ENCODE peak calls at places on chromosomes 6 and 20, in five cellular contexts. One of them, this sample, is unnamed.

GRCh38 chr6:46098678-46099077 is 31.1 kb upstream of the ENPP4 start:
- DNase-seq in RWPE1: no peak
- DNase-seq in HCT116: peak
- DNase-seq in H9: no peak
- DNase-seq in T-helper 22 cell: no peak
- DNase-seq in this sample: peak

GRCh38 chr6:37131104-37131959 is 38.6 kb upstream of the PIM1 start:
- DNase-seq in RWPE1: no peak
- DNase-seq in HCT116: no peak
- DNase-seq in H9: no peak
- DNase-seq in T-helper 22 cell: no peak
- DNase-seq in this sample: no peak

GRCh38 chr6:170011233-170012142 is 260.1 kb downstream of the ERMARD start:
- DNase-seq in RWPE1: no peak
- DNase-seq in HCT116: no peak
- DNase-seq in H9: peak
- DNase-seq in T-helper 22 cell: no peak
- DNase-seq in this sample: no peak

GRCh38 chr20:52105045-52105572 is 86.5 kb downstream of the ZFP64 start:
- DNase-seq in RWPE1: peak
- DNase-seq in HCT116: no peak
- DNase-seq in H9: peak
- DNase-seq in T-helper 22 cell: no peak
- DNase-seq in this sample: no peak

GRCh38 chr6:14550817-14551216 is 433.2 kb downstream of the CD83 start:
- DNase-seq in RWPE1: no peak
- DNase-seq in HCT116: no peak
- DNase-seq in H9: no peak
- DNase-seq in T-helper 22 cell: no peak
- DNase-seq in this sample: no peak

GRCh38 chr6:4088684-4089083 is 9.7 kb upstream of the FAM217A start:
- DNase-seq in RWPE1: no peak
- DNase-seq in HCT116: no peak
- DNase-seq in H9: no peak
- DNase-seq in T-helper 22 cell: no peak
- DNase-seq in this sample: no peak

GRCh38 chr20:47320990-47321805 is 35.3 kb downstream of the ZMYND8 start:
- DNase-seq in RWPE1: no peak
- DNase-seq in HCT116: no peak
- DNase-seq in H9: no peak
- DNase-seq in T-helper 22 cell: no peak
- DNase-seq in this sample: no peak

GRCh38 chr6:45741437-45742166 is 274.1 kb downstream of the CLIC5 start:
- DNase-seq in RWPE1: no peak
- DNase-seq in HCT116: no peak
- DNase-seq in H9: no peak
- DNase-seq in T-helper 22 cell: no peak
- DNase-seq in this sample: no peak

GRCh38 chr6:74177496-74177895 is 481.5 kb downstream of the CD109 start:
- DNase-seq in RWPE1: no peak
- DNase-seq in HCT116: no peak
- DNase-seq in H9: no peak
- DNase-seq in T-helper 22 cell: no peak
- DNase-seq in this sample: no peak

GRCh38 chr20:45087115-45087785 is 13.7 kb downstream of the KCNS1 start:
- DNase-seq in RWPE1: no peak
- DNase-seq in HCT116: no peak
- DNase-seq in H9: no peak
- DNase-seq in T-helper 22 cell: no peak
- DNase-seq in this sample: no peak